ENCODE peak calls at places on chromosomes 3 and 15, in four cellular contexts. X is IMR-90, J is mammary epithelial cell, C is GM12878. Y is an unnamed sample. For H3K4me1, the result is how much of the 10 kb centered on the place peaks cover.

GRCh38 chr3:102182162-102182561 is 252.7 kb upstream of the ZPLD1 start:
- DNase-seq in X (peak), J (no peak), C (no peak), Y (no peak)

GRCh38 chr3:193928354-193929209 is 207.4 kb upstream of the HES1 start:
- DNase-seq in X (no peak), J (peak), C (no peak), Y (no peak)

GRCh38 chr15:82892541-82892940 is 60.0 kb downstream of the HOMER2 start:
- DNase-seq in X (no peak), J (no peak), C (no peak), Y (no peak)

GRCh38 chr15:91291673-91292072 is 191.6 kb downstream of the SV2B start:
- DNase-seq in X (peak), J (no peak), C (no peak), Y (peak)

GRCh38 chr3:38588276-38588971 is 61.1 kb downstream of the SCN5A start:
- DNase-seq in X (no peak), J (no peak), C (no peak), Y (no peak)

GRCh38 chr3:89108154-89108553 is 733 bp downstream of the EPHA3 start:
- DNase-seq in X (no peak), J (no peak), C (no peak), Y (no peak)

GRCh38 chr3:180983136-180983535 is 6.4 kb downstream of the DNAJC19 start:
- DNase-seq in X (no peak), J (no peak), C (no peak), Y (no peak)

GRCh38 chr3:7978104-7978457 is 523.5 kb upstream of the LMCD1 start:
- DNase-seq in X (no peak), J (no peak), C (no peak), Y (no peak)

GRCh38 chr15:70069716-70070115 is 28.0 kb downstream of the TLE3 start:
- DNase-seq in X (no peak), J (no peak), C (no peak), Y (no peak)

GRCh38 chr3:8001712-8002111 is 499.9 kb upstream of the LMCD1 start:
- DNase-seq in X (no peak), J (no peak), C (no peak), Y (no peak)

GRCh38 chr3:147089286-147089685 is 317.1 kb downstream of the ZIC4 start:
- DNase-seq in X (no peak), J (no peak), C (no peak), Y (no peak)

GRCh38 chr3:18369561-18370185 is 55.5 kb downstream of the SATB1 start:
- DNase-seq in X (no peak), J (no peak), C (no peak), Y (no peak)

GRCh38 chr3:179506792-179507191 is 55.5 kb upstream of the GNB4 start:
- DNase-seq in X (no peak), J (no peak), C (no peak), Y (no peak)

GRCh38 chr3:100682854-100683760 is 26.2 kb upstream of the TFG start:
- DNase-seq in X (no peak), J (no peak), C (no peak), Y (no peak)

GRCh38 chr3:147775816-147776530 is 366.8 kb downstream of the ZIC1 start:
- DNase-seq in X (no peak), J (no peak), C (no peak), Y (no peak)

GRCh38 chr3:60669636-60670035 is 581.6 kb downstream of the FHIT start:
- DNase-seq in X (no peak), J (no peak), C (no peak), Y (no peak)
- H3K4me2 ChIP-seq in X (no peak), J (no peak), C (no peak), Y (no peak)

GRCh38 chr15:63899193-63899592 is 65.4 kb upstream of the HERC1 start:
- DNase-seq in X (no peak), J (no peak), C (no peak), Y (no peak)

GRCh38 chr15:63900306-63900705 is 66.6 kb upstream of the HERC1 start:
- DNase-seq in X (no peak), J (no peak), C (no peak), Y (no peak)

GRCh38 chr15:63902671-63903035 is 68.9 kb upstream of the HERC1 start:
- DNase-seq in X (no peak), J (no peak), C (no peak), Y (no peak)

GRCh38 chr15:63904042-63904441 is 70.3 kb upstream of the HERC1 start:
- DNase-seq in X (no peak), J (no peak), C (no peak), Y (no peak)

DNA sequence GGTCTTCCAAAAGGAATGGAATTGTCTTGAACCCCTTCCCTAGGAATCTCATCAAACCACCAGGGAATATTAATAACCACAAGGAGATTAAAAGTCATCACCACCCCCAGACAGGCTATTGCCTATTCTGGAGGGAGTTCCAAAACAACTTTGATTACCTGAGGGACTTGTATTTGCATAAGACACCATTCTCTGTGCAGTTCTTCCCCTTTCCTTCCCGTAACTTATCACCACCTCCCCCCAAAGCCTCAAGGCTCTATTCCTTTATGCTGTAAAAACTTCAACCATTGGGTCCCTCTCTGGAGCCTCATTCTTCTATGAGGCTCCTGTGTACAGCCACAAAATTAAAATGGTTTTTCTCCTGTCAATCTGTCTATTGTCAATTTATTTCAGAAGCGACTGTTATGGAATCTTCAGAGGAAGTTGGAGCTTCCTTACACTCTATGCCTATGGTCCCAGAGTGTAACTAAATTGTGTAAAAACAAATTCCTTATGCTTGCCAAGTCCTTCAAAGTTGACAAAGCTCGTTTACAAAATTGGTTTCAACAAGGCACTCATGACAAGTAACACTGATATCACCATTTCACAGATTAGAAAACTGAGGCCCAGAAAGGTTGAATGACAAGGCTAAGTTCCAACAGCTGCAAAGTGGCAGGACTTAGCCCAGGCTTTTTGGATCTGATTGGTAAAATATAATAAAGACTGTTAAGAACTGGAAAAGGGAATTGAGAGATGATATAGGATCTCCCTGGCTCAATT is 68.3 kb upstream of the HERC1 start:
- DNase-seq in X (no peak), J (no peak), C (no peak), Y (no peak)
- H3K4me1 ChIP-seq in X (under half), J (under half), C (under half), Y (under half)

GRCh38 chr3:127177226-127177625 is 15.7 kb upstream of the PRR23E start:
- DNase-seq in X (no peak), J (no peak), C (no peak), Y (peak)
- TF ChIP-seq CTCF in X (peak), J (no peak), C (no peak), Y (peak)

DNA sequence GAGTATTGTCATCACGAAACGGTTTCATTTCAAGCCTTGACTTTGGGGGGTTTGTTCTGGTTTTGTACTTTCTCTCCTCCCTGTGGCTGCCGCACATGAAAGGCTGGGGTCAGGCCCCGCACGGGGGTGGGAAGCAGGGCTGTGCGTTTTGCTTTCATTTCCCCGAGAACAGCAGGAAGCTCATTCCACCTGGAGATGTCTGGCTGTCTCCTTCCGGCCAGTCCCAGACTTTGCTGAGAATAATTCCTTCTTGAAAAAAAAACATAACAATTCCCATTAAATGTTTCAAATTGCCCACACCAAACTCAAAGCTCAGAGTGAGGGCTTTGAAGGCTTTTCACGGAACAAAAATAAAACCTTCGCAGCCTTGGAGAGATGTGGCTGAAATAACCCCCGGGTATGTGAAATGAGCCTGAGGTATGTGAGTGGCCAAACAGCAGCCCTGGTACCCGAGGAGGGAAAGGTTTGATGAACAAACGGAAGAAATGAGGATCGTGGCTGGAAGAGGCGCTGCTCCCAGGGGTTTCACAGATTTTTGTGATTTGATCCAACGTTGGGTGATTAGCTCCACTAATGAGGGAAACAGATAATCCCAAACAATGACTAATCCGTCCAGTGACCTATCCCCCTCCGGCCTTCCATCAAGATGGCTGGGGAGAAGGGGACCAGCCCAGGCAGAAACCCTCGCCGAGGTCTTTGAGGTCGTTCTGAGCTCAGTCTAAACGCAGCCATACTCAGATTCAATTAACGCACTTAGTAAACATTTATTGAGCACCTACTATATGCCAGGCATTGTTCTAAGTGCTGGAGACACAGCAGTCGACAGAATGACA is 126.9 kb upstream of the MEF2A start:
- DNase-seq in X (no peak), J (no peak), C (no peak), Y (no peak)
- H3K4me2 ChIP-seq in X (peak), J (no peak), C (peak), Y (no peak)

GRCh38 chr15:76192715-76193114 is 118.6 kb downstream of the ETFA start:
- DNase-seq in X (no peak), J (no peak), C (no peak), Y (no peak)
- H3K4me1 ChIP-seq in X (under half), J (under half), C (under half), Y (under half)

GRCh38 chr15:89426500-89426899 is 69.9 kb downstream of the RHCG start:
- DNase-seq in X (no peak), J (no peak), C (no peak), Y (no peak)

GRCh38 chr15:89429023-89429422 is 67.4 kb downstream of the RHCG start:
- DNase-seq in X (no peak), J (no peak), C (no peak), Y (no peak)

GRCh38 chr15:89429986-89430385 is 66.4 kb downstream of the RHCG start:
- DNase-seq in X (no peak), J (no peak), C (no peak), Y (no peak)

GRCh38 chr15:89430530-89431341 is 65.6 kb downstream of the RHCG start:
- DNase-seq in X (peak), J (peak), C (peak), Y (peak)

DNA sequence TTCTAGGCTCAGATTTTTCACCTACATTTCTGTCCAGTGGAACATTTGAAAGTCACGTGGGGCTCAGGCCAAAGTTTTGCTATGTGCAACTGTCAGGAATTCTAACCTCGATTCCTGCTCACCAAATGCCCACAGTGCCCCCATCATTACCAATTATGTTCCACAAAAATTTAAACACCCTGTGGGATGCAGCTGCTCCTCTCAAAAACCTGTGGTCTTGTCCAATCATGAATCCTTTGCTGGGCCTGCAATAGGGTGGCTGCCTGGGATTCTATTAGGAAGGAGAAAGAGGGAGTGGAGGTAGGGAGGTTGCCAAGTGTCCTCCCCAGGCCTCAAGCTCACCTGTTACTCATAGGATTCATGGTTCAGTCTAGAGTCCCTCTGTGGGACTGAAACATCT is 68.1 kb downstream of the RHCG start:
- DNase-seq in X (no peak), J (no peak), C (no peak), Y (no peak)
- TF ChIP-seq CTCF in X (no peak), J (no peak), C (no peak), Y (no peak)

GRCh38 chr3:159191454-159191853 is 389.6 kb downstream of the MFSD1 start:
- DNase-seq in X (no peak), J (peak), C (no peak), Y (no peak)
- H3K4me2 ChIP-seq in X (no peak), J (peak), C (no peak), Y (no peak)

GRCh38 chr15:93072011-93072410 is 17.0 kb downstream of the RGMA start:
- DNase-seq in X (peak), J (no peak), C (no peak), Y (no peak)
- H3K4me1 ChIP-seq in X (under half), J (under half), C (under half), Y (under half)

GRCh38 chr15:44317423-44317822 is 28.9 kb downstream of the GOLM2 start:
- DNase-seq in X (no peak), J (no peak), C (no peak), Y (no peak)

GRCh38 chr15:44314512-44314911 is 26.0 kb downstream of the GOLM2 start:
- DNase-seq in X (no peak), J (no peak), C (no peak), Y (no peak)

GRCh38 chr15:44315164-44315563 is 26.6 kb downstream of the GOLM2 start:
- DNase-seq in X (no peak), J (no peak), C (no peak), Y (no peak)

GRCh38 chr15:44315773-44316465 is 27.4 kb downstream of the GOLM2 start:
- DNase-seq in X (no peak), J (no peak), C (no peak), Y (no peak)

DNA sequence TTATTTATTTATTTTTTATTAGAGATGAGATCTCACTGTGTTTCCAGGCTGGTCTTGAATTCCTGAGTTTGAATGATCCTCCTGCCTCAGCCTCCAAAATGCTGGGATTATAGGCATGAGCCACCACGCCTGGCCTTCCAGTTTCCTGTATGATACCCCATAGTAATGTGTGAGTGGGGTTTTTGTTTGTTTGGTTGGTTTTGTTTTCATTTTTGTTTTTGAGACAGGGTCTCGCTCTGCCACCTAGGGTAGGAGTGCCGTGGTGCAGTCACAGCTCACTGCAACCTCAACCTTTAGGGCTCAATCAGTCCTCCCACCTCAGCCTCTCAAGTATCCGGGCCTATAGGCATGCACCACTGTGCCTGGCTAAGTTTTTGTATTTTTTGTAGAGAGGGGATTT is 30.9 kb downstream of the GOLM2 start:
- DNase-seq in X (no peak), J (no peak), C (peak), Y (peak)
- TF ChIP-seq CTCF in X (no peak), J (no peak), C (peak), Y (peak)